ENCODE peak calls at places on chromosomes 16 and 17, in ten cellular contexts. K is WTC11, I is progenitor cell of endocrine pancreas, A is stomach, R is DND-41, E is left lung, P is epithelial cell of esophagus, G is AG10803, J is neural crest cell, F is GM13976. W is an unnamed sample.

GRCh38 chr16:12147681-12148479 is 171.3 kb downstream of the SNX29 start:
- DNase-seq in I (no peak), F (no peak), R (peak; percentile 19), P (no peak), E (no peak), K (peak; percentile 39), A (no peak), J (no peak), G (no peak), W (no peak)

GRCh38 chr17:83177611-83178532 is 98.5 kb downstream of the METRNL start:
- DNase-seq in P (no peak), I (no peak), G (no peak), F (no peak), R (no peak), E (peak; percentile 61), J (no peak), K (peak; percentile 7), A (no peak), W (no peak)

GRCh38 chr16:59047114-59047513 is 313.0 kb upstream of the GOT2 start:
- DNase-seq in F (no peak), I (no peak), P (no peak), J (no peak), R (no peak), K (no peak), A (no peak), E (no peak), G (no peak), W (no peak)

GRCh38 chr17:15273141-15273793 is 8.1 kb upstream of the PMP22 start:
- DNase-seq in J (no peak), E (no peak), K (no peak), G (peak; percentile 98), I (no peak), P (no peak), A (no peak), R (no peak), F (no peak), W (no peak)

GRCh38 chr17:66190738-66191606 is 961 bp downstream of the CEP112 start:
- DNase-seq in K (no peak), E (no peak), G (peak; percentile 56), R (no peak), P (peak; percentile 6), I (no peak), A (no peak), J (no peak), F (no peak), W (no peak)

GRCh38 chr17:66302761-66303626 is 581 bp downstream of the PRKCA start:
- DNase-seq in F (peak; percentile 49), P (peak; percentile 63), J (peak; percentile 42), I (peak; percentile 35), A (peak; percentile 68), E (peak; percentile 86), K (peak; percentile 45), R (peak; percentile 65), G (peak; percentile 59), W (no peak)

GRCh38 chr16:3189869-3190268 is 1.9 kb downstream of the OR1F1 start:
- DNase-seq in P (no peak), I (no peak), R (no peak), F (no peak), J (no peak), G (no peak), A (no peak), K (no peak), E (no peak), W (no peak)

GRCh38 chr17:44067547-44067945 is 1.1 kb upstream of the LSM12 start:
- DNase-seq in R (no peak), J (no peak), E (no peak), A (no peak), G (no peak), P (no peak), F (no peak), K (no peak), I (no peak), W (no peak)

GRCh38 chr17:76014100-76014924 is 12.8 kb downstream of the EVPL start:
- DNase-seq in I (peak; percentile 78), J (peak; percentile 77), A (peak; percentile 86), R (peak; percentile 82), F (peak; percentile 95), K (peak; percentile 92), G (peak; percentile 54), P (peak; percentile 74), E (peak; percentile 91), W (peak; percentile 19)

GRCh38 chr16:83992624-83993023 is 24.6 kb downstream of the NECAB2 start:
- DNase-seq in J (no peak), R (no peak), K (no peak), P (peak; percentile 43), E (no peak), F (no peak), A (no peak), G (peak; percentile 58), I (no peak), W (peak; percentile 11)

GRCh38 chr17:32192379-32192778 is 50.1 kb downstream of the RHOT1 start:
- DNase-seq in P (no peak), R (no peak), E (no peak), K (no peak), A (no peak), J (no peak), G (no peak), I (no peak), F (no peak), W (no peak)

GRCh38 chr17:27585153-27585681 is 45.8 kb upstream of the LGALS9 start:
- DNase-seq in J (no peak), F (peak; percentile 65), G (no peak), A (no peak), R (no peak), P (no peak), I (no peak), K (no peak), E (no peak), W (no peak)

GRCh38 chr16:24929409-24929808 is 83.6 kb downstream of the SLC5A11 start:
- DNase-seq in J (no peak), R (no peak), F (no peak), P (no peak), G (no peak), K (no peak), I (no peak), A (no peak), E (no peak), W (no peak)

GRCh38 chr16:56697456-56698155 is 15.3 kb downstream of the MT1X start:
- DNase-seq in I (no peak), F (no peak), G (no peak), K (no peak), J (no peak), P (no peak), A (no peak), R (no peak), E (no peak), W (no peak)

GRCh38 chr16:27776556-27776955 is 226.6 kb downstream of the KATNIP start:
- DNase-seq in R (no peak), J (no peak), I (no peak), K (no peak), E (peak; percentile 56), A (no peak), G (no peak), F (no peak), P (no peak), W (no peak)

GRCh38 chr17:4508207-4508606 is 9.5 kb downstream of the SPNS2 start:
- DNase-seq in J (no peak), A (no peak), F (no peak), P (no peak), E (no peak), R (no peak), K (no peak), G (no peak), I (no peak), W (no peak)

DNA sequence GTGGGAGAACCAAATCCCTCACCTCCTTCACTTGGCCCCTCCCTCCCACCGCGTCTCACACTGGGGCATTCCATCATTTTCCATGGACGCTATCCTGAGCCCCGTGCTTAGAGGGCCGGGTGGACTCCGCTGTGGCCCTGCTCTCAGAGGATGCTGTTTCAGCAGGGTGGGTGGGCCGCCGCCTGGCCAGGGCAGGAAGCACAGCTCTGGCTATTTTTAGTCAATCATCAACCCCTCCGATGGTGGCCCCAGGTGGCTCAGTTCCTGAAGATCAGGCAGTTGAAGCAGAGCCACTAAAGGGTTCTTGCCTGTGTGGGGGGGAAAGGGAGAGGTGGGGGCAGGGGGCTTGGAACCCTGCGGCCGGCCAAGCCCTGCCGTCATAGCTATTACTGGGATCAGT is 230.3 kb downstream of the ENGASE start:
- DNase-seq in A (no peak), R (no peak), E (no peak), K (peak; percentile 59), G (no peak), I (no peak), F (no peak), P (no peak), J (no peak), W (no peak)
- TF ChIP-seq CTCF in A (no peak), R (no peak), E (no peak), K (no peak), G (no peak), I (no peak), F (no peak), P (no peak), J (no peak), W (no peak)

DNA sequence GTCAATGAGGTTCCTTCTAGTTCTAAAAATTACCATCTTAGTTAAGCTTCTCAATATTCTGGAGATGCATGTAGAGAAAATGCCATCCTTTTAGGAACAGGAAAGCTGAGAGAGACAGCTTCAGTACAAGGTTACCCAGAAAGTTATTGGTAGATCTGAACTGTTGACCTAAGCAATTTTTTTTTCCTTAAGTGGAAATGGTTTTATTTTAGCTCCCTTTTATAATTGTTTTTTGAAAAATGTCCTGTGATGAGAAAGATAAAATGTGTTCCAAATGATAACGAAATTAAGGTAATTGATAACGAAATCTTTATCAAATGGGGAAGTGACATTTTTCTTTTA is 8.2 kb downstream of the PSMD7 start:
- DNase-seq in E (no peak), A (no peak), I (no peak), J (no peak), G (no peak), P (no peak), F (no peak), R (no peak), K (no peak), W (no peak)
- TF ChIP-seq CTCF in E (no peak), A (no peak), I (no peak), J (peak; percentile 3), G (no peak), P (no peak), F (no peak), R (no peak), K (no peak), W (no peak)

GRCh38 chr17:78031435-78031834 is 72.9 kb downstream of the TNRC6C start:
- DNase-seq in F (no peak), K (no peak), I (no peak), A (no peak), G (no peak), J (no peak), P (no peak), E (no peak), R (no peak), W (no peak)
- TF ChIP-seq CTCF in F (no peak), K (no peak), I (no peak), A (no peak), G (no peak), J (no peak), P (no peak), E (no peak), R (no peak), W (no peak)

DNA sequence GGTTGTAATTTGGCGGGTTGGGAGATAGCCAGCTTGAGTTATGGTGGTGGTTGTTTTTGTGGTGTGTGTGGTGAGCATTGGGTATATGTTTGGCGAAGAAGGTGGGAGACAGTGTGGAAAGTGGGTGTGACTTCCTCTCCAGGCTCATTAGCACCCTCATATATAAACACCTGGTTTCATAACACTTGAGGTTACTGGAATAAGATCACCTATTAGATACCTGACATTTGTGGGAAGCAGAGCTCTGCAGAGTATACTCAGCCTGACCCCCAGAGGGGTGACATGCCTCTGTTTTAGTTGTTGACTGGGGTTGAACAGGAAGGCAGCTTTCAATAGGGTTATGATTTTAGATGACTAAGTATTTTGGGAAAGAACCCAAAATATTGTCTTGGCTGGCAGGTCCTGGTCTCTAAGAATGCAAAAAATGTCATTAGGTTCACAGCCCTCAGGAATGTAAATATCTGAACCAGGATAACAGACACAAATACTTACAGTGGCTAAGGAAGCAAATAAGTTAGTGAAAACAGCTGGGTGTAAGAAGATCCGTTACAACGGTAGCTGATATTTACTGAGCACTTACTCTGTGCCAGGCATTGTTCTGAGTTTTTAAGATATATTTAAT is 18.3 kb upstream of the EFCAB13 start:
- DNase-seq in K (no peak), F (no peak), G (peak; percentile 98), J (no peak), P (peak; percentile 40), A (no peak), E (no peak), R (no peak), I (no peak), W (peak; percentile 80)
- TF ChIP-seq CTCF in K (no peak), F (no peak), G (peak; percentile 14), J (no peak), P (no peak), A (no peak), E (no peak), R (no peak), I (no peak), W (no peak)

W was measured in AG09319.